ENCODE peak calls at places on chromosomes 5 and 9, in four cellular contexts. One of them, this sample, is unnamed.

GRCh38 chr5:160221082-160221481 is 8.2 kb upstream of the FABP6 start:
- ATAC-seq in thoracic aorta: no peak
- ATAC-seq in foreskin keratinocyte: no peak
- ATAC-seq in left cardiac atrium: no peak
- ATAC-seq in this sample: no peak

GRCh38 chr5:179497636-179498365 is 52.6 kb upstream of the RUFY1 start:
- ATAC-seq in thoracic aorta: no peak
- ATAC-seq in foreskin keratinocyte: no peak
- ATAC-seq in left cardiac atrium: peak
- ATAC-seq in this sample: no peak

GRCh38 chr5:2027790-2028189 is 145.1 kb upstream of the IRX4 start:
- ATAC-seq in thoracic aorta: no peak
- ATAC-seq in foreskin keratinocyte: no peak
- ATAC-seq in left cardiac atrium: no peak
- ATAC-seq in this sample: no peak

GRCh38 chr5:57503433-57503832 is 20.8 kb upstream of the ACTBL2 start:
- ATAC-seq in thoracic aorta: no peak
- ATAC-seq in foreskin keratinocyte: no peak
- ATAC-seq in left cardiac atrium: no peak
- ATAC-seq in this sample: no peak

GRCh38 chr9:130791279-130791894 is 43.7 kb upstream of the ABL1 start:
- ATAC-seq in thoracic aorta: no peak
- ATAC-seq in foreskin keratinocyte: no peak
- ATAC-seq in left cardiac atrium: no peak
- ATAC-seq in this sample: no peak

GRCh38 chr5:72387985-72388384 is 67.8 kb downstream of the PTCD2 start:
- ATAC-seq in thoracic aorta: no peak
- ATAC-seq in foreskin keratinocyte: peak
- ATAC-seq in left cardiac atrium: no peak
- ATAC-seq in this sample: no peak

GRCh38 chr5:131595088-131596033 is 39.7 kb downstream of the RAPGEF6 start:
- ATAC-seq in thoracic aorta: no peak
- ATAC-seq in foreskin keratinocyte: no peak
- ATAC-seq in left cardiac atrium: no peak
- ATAC-seq in this sample: no peak

GRCh38 chr9:76374702-76375543 is 19.3 kb downstream of the RFK start:
- ATAC-seq in thoracic aorta: no peak
- ATAC-seq in foreskin keratinocyte: no peak
- ATAC-seq in left cardiac atrium: peak
- ATAC-seq in this sample: peak

GRCh38 chr5:116539222-116539621 is 35.4 kb downstream of the SEMA6A start:
- ATAC-seq in thoracic aorta: no peak
- ATAC-seq in foreskin keratinocyte: no peak
- ATAC-seq in left cardiac atrium: no peak
- ATAC-seq in this sample: no peak

GRCh38 chr5:138936968-138937345 is 61.8 kb upstream of the LRRTM2 start:
- ATAC-seq in thoracic aorta: no peak
- ATAC-seq in foreskin keratinocyte: no peak
- ATAC-seq in left cardiac atrium: peak
- ATAC-seq in this sample: peak

GRCh38 chr9:127742435-127743088 is 7.5 kb upstream of the TOR2A start:
- ATAC-seq in thoracic aorta: no peak
- ATAC-seq in foreskin keratinocyte: peak
- ATAC-seq in left cardiac atrium: peak
- ATAC-seq in this sample: peak

GRCh38 chr5:172685036-172685435 is 44.0 kb downstream of the NEURL1B start:
- ATAC-seq in thoracic aorta: no peak
- ATAC-seq in foreskin keratinocyte: no peak
- ATAC-seq in left cardiac atrium: no peak
- ATAC-seq in this sample: no peak

This sample was measured in gastroesophageal sphincter.